ENCODE peak calls at places on chromosomes 13 and 19, in six cellular contexts. D is upper lobe of right lung, T is HAP-1, Y is heart left ventricle, N is PC-9, H is testis. Z is an unnamed sample.

GRCh38 chr19:28710278-28710677 is 502.7 kb downstream of the UQCRFS1 start:
- DNase-seq in T (no peak), N (peak), D (no peak), H (no peak), Y (no peak), Z (no peak)

GRCh38 chr13:112686364-112686763 is 3.5 kb upstream of the ATP11A start:
- DNase-seq in N (peak), D (peak), Y (no peak), T (no peak), H (no peak), Z (no peak)

GRCh38 chr13:20171364-20171763 is 10.5 kb upstream of the GJA3 start:
- DNase-seq in T (no peak), N (peak), Y (no peak), D (no peak), H (no peak), Z (no peak)

GRCh38 chr19:2551864-2552185 is 75.9 kb downstream of the GADD45B start:
- DNase-seq in N (no peak), D (no peak), Y (no peak), T (no peak), H (no peak), Z (no peak)

GRCh38 chr19:7211191-7211988 is 82.8 kb downstream of the INSR start:
- DNase-seq in N (no peak), T (no peak), Y (peak), D (no peak), H (peak), Z (no peak)

GRCh38 chr13:23750383-23751121 is 138.6 kb downstream of the MIPEP start:
- DNase-seq in D (no peak), T (no peak), N (no peak), H (no peak), Y (no peak), Z (no peak)

GRCh38 chr13:51803018-51803417 is 945 bp downstream of the DHRS12 start:
- DNase-seq in D (no peak), Y (no peak), T (peak), N (no peak), H (no peak), Z (no peak)

GRCh38 chr13:98142427-98143156 is at the start of gene FARP1:
- DNase-seq in N (peak), Y (peak), T (peak), H (peak), D (peak), Z (peak)

GRCh38 chr19:43779147-43779819 is 1.5 kb downstream of the KCNN4 start:
- DNase-seq in Y (no peak), N (peak), T (no peak), D (peak), H (no peak), Z (no peak)

GRCh38 chr19:7177926-7178325 is 108.4 kb downstream of the ZNF557 start:
- DNase-seq in T (no peak), Y (no peak), N (no peak), D (no peak), H (no peak), Z (no peak)

GRCh38 chr19:470701-471100 is 9.9 kb upstream of the SHC2 start:
- DNase-seq in T (no peak), Y (no peak), D (no peak), N (no peak), H (no peak), Z (no peak)

GRCh38 chr13:44040070-44040753 is 160.5 kb downstream of the LACC1 start:
- DNase-seq in N (no peak), H (no peak), D (no peak), T (no peak), Y (no peak), Z (no peak)

GRCh38 chr13:95552208-95552538 is 347 bp upstream of the CLDN10 start:
- DNase-seq in T (no peak), Y (no peak), D (no peak), N (no peak), H (no peak), Z (no peak)

GRCh38 chr13:36815069-36815468 is 4.0 kb upstream of the RFXAP start:
- DNase-seq in D (no peak), Y (no peak), H (no peak), N (no peak), T (peak), Z (no peak)

GRCh38 chr13:51767100-51767499 is 36.9 kb downstream of the DHRS12 start:
- DNase-seq in N (no peak), T (no peak), D (no peak), H (no peak), Y (no peak), Z (no peak)

GRCh38 chr13:72804301-72804700 is 22.4 kb downstream of the PIBF1 start:
- DNase-seq in N (no peak), H (no peak), D (no peak), Y (no peak), T (no peak), Z (peak)

GRCh38 chr13:29594710-29595379 is 643 bp downstream of the SLC7A1 start:
- DNase-seq in N (no peak), D (peak), T (peak), Y (peak), H (peak), Z (peak)

GRCh38 chr13:102091231-102091630 is 310.6 kb downstream of the FGF14 start:
- DNase-seq in H (no peak), D (no peak), T (no peak), N (no peak), Y (no peak), Z (peak)

GRCh38 chr13:106475852-106476251 is 59.6 kb downstream of the EFNB2 start:
- DNase-seq in Y (no peak), N (peak), T (no peak), D (no peak), H (no peak), Z (peak)

GRCh38 chr19:27974082-27974513 is 1238.9 kb downstream of the UQCRFS1 start:
- DNase-seq in N (no peak), T (no peak), Y (no peak), H (peak), D (no peak), Z (peak)

GRCh38 chr19:17052439-17052838 is 22.8 kb downstream of the HAUS8 start:
- DNase-seq in D (no peak), T (peak), Y (no peak), H (peak), N (peak), Z (peak)

GRCh38 chr19:35337081-35337983 is 8.3 kb downstream of the CD22 start:
- DNase-seq in Y (no peak), H (no peak), N (no peak), D (no peak), T (no peak), Z (no peak)

GRCh38 chr19:42191855-42192254 is 25.6 kb downstream of the DEDD2 start:
- DNase-seq in N (peak), Y (no peak), D (no peak), H (no peak), T (no peak), Z (no peak)

DNA sequence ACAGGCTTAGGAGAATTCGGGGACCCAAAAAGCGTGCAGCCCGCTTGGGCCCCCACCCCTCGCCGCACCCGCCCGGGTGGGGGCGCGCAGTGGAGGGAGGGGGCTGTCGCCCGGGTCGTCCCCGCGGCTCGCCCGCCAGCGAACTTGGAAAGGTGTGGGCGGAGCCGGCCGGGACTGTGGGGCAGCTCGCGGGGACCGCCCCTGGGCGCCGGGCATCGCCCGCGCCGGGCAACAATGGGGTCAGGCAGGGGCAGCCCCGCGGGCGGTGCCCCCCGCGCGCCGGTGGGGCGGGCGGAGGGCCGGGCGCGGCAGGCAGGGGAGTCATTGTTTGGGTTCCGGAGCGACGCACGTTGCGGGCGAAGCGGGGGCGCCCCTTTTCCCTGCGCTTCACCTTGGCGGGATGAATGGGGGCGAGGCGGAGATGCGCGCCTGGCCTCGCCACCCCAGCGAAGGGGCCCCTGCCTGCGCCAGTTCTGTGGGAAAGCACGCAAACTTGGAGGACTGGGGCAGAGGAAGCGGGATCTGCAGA is 637 bp upstream of the KLF12 start:
- DNase-seq in N (no peak), T (peak), D (peak), Y (peak), H (peak), Z (peak)
- H3K4me3 ChIP-seq in N (peak), T (peak), D (peak), Y (peak), H (peak), Z (peak)

DNA sequence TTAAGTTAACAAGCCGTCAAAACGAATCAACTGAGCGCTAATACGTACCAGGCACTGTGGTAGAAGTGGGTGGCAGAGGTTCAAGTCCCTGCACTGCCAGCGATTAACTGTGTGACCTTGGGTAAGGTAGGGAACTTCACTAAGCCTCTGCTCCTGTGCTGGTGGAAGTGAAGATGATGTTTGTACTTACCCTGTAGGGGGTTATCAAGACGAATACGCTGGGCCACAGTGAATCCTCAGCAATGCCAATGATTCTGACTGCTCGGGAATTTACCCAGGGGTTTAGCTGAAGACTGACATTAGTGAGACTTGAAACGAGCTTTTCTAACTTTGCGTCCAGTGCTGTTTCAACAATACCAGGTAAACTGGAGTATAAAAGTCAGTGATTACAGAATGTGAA is 305.3 kb downstream of the FGF9 start:
- DNase-seq in Y (no peak), H (no peak), N (no peak), T (no peak), D (no peak), Z (no peak)
- H3K4me3 ChIP-seq in Y (no peak), H (no peak), N (no peak), T (no peak), D (no peak), Z (no peak)

DNA sequence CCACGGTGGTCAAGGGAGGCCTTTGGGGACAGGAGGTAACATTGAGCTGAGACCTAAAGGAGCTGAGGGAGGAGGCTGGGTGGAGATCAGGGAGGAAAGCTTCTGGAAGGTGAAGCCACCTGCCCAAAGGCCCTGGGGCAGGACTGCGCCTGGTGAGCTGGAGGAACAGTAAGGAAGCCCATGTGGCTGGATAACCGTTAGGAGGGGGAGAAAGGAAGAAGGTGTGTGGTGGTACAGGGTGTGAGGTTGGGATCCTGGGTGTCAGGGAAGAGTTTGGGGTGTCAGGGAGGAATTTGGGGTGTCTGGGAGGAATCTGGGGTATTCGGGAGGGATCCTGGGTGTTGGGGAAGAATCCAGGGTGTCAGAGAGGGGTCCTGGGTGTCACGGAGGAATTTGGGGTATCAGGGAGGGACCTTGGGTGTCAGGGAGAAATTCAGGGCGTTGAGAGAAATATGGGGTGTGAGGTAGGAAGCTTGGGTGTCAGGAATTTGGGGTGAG is 695 bp downstream of the TICAM1 start:
- DNase-seq in H (no peak), Y (no peak), N (no peak), D (no peak), T (no peak), Z (no peak)
- H3K4me3 ChIP-seq in H (peak), Y (peak), N (peak), D (peak), T (peak), Z (peak)

GRCh38 chr19:38211206-38211605 is 12.8 kb downstream of the DPF1 start:
- DNase-seq in N (no peak), H (no peak), Y (peak), T (no peak), D (no peak), Z (no peak)
- H3K4me3 ChIP-seq in N (no peak), H (peak), Y (no peak), T (no peak), D (no peak), Z (no peak)

DNA sequence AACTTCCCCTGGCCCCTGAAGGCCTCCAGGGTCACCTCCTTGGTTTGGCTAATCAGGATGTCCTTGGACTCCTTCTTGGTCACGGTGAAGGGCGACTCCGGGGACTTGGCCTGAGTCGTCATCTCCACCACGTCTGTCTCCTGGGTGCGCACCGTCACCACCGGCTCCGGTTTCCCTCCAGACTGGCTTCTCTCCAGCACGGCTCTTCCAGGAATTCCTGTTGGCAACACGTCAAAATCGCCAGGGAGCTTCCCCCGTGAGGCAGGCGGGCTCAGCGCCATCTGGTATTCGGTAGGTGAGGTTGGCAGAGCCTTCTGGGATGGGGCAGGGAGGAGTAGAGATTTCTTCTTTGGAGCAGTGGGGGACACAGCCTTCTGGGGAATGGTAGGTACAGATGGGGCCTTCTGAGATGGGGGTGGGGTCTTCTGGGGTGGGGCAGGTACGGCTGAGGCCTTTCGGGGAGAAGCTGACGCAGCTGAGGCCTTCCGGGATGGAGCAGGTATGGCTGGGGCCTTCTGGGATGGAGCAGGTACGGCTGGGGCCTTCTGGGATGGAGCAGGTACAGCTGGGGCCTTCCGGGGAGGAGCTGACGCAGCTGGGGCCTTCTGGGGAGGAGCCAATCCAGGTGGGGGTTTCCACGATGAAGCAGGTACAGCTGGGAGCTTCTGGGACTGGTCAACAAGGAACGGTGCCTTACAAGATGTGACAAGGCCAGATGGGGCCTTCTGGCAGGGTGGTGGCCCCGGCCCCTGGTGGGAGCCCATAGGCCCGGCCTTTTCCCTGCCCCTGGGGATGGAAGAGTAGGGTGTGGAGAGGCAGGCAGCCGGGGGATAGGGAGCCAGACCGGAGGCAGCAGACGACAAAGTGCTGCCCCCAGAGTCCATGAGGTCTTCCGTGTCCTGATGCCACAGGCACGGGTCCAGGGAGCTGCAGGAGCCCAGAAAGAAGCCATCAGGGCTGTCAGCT is 3.8 kb downstream of the GARIN5B start:
- DNase-seq in T (no peak), H (no peak), N (no peak), Y (no peak), D (no peak), Z (no peak)
- H3K4me3 ChIP-seq in T (no peak), H (no peak), N (no peak), Y (no peak), D (no peak), Z (no peak)

GRCh38 chr19:29811125-29812079 is at the start of gene CCNE1:
- DNase-seq in D (peak), Y (peak), H (peak), T (peak), N (peak), Z (peak)
- H3K4me3 ChIP-seq in D (peak), Y (peak), H (peak), T (peak), N (peak), Z (peak)

GRCh38 chr19:47780215-47780551 is 1.7 kb downstream of the SELENOW start:
- DNase-seq in N (no peak), Y (no peak), H (no peak), T (no peak), D (no peak), Z (no peak)
- H3K4me3 ChIP-seq in N (peak), Y (peak), H (no peak), T (peak), D (peak), Z (no peak)